ENCODE peak calls at places on chromosomes 12 and 14, in six cellular contexts. R is IMR-90, N is H9, O is neuronal stem cell, V is mesenchymal stem cell, H is H1. T is an unnamed sample.
A peak's percentile ranks its signal among the peaks of the same experiment; 100 is the strongest.

GRCh38 chr12:14211829-14212455 is 153.5 kb upstream of the ATF7IP start:
- DNase-seq in R (no peak), N (no peak), O (peak; percentile 21), V (no peak), H (no peak), T (no peak)

GRCh38 chr12:122836027-122836921 is 1.0 kb downstream of the HIP1R start:
- DNase-seq in R (peak; percentile 16), N (peak; percentile 39), O (no peak), V (peak; percentile 72), H (no peak), T (peak; percentile 37)

GRCh38 chr14:91228112-91229004 is 16.1 kb downstream of the GPR68 start:
- DNase-seq in R (peak; percentile 84), N (peak; percentile 80), O (no peak), V (peak; percentile 59), H (no peak), T (no peak)

GRCh38 chr14:87286191-87286590 is 706.8 kb downstream of the GALC start:
- DNase-seq in R (no peak), N (no peak), O (no peak), V (no peak), H (no peak), T (peak; percentile 6)

GRCh38 chr14:105096206-105096875 is 31.1 kb upstream of the GPR132 start:
- DNase-seq in R (no peak), N (no peak), O (no peak), V (no peak), H (no peak), T (no peak)

GRCh38 chr12:59252731-59253130 is 332.4 kb upstream of the LRIG3 start:
- DNase-seq in R (no peak), N (no peak), O (no peak), V (no peak), H (no peak), T (no peak)

GRCh38 chr12:6226002-6226700 is 26.0 kb downstream of the CD9 start:
- DNase-seq in R (peak; percentile 66), N (no peak), O (no peak), V (no peak), H (no peak), T (no peak)

GRCh38 chr14:101538865-101539264 is 22.4 kb upstream of the DIO3 start:
- DNase-seq in R (no peak), N (no peak), O (no peak), V (no peak), H (no peak), T (no peak)

GRCh38 chr12:71216725-71217579 is 59.2 kb upstream of the TSPAN8 start:
- DNase-seq in R (peak; percentile 0), N (peak; percentile 47), O (peak; percentile 5), V (peak; percentile 8), H (no peak), T (peak; percentile 69)

DNA sequence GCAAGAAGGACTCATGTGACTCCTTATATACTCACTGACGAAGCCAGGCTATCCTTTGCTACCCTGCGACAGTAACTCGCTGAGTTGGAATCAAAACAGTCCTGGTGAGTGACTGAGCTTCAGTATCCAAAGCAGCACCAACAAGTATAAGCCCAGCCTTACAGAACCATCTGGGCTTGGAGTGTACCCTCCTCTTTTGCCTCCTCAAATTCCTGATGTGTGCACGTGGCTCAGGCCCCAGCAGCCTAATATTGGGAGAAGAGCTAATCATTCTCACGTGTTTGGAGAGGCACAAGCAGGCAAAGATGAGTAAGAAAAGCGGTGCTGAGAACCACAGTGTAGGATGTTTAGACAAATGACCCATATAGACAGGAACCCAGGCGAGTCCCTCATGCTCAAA is 34.4 kb downstream of the PPTC7 start:
- DNase-seq in R (peak; percentile 79), N (no peak), O (no peak), V (peak; percentile 86), H (no peak), T (no peak)
- H3K14ac ChIP-seq in R (peak overlapping the region; percentile 30), N (no peak overlapping the region), O (no peak overlapping the region), V (no peak overlapping the region), H (no peak overlapping the region), T (no peak overlapping the region)

GRCh38 chr12:102722147-102722546 is 194.9 kb downstream of the PAH start:
- DNase-seq in R (no peak), N (no peak), O (no peak), V (no peak), H (no peak), T (no peak)
- H3K14ac ChIP-seq in R (no peak overlapping the region), N (no peak overlapping the region), O (no peak overlapping the region), V (no peak overlapping the region), H (no peak overlapping the region), T (no peak overlapping the region)

GRCh38 chr12:113855998-113856397 is 110.1 kb downstream of the RBM19 start:
- DNase-seq in R (no peak), N (no peak), O (no peak), V (no peak), H (no peak), T (no peak)
- H3K14ac ChIP-seq in R (no peak overlapping the region), N (no peak overlapping the region), O (no peak overlapping the region), V (no peak overlapping the region), H (no peak overlapping the region), T (no peak overlapping the region)

GRCh38 chr12:22866406-22866805 is 241.4 kb downstream of the ETNK1 start:
- DNase-seq in R (peak; percentile 12), N (no peak), O (no peak), V (no peak), H (no peak), T (no peak)

GRCh38 chr12:22860926-22861325 is 236.0 kb downstream of the ETNK1 start:
- DNase-seq in R (no peak), N (no peak), O (no peak), V (no peak), H (no peak), T (no peak)

GRCh38 chr12:22865822-22866221 is 240.9 kb downstream of the ETNK1 start:
- DNase-seq in R (no peak), N (no peak), O (no peak), V (no peak), H (no peak), T (no peak)
- H3K14ac ChIP-seq in R (no peak overlapping the region), N (no peak overlapping the region), O (no peak overlapping the region), V (no peak overlapping the region), H (no peak overlapping the region), T (no peak overlapping the region)

GRCh38 chr12:41362511-41362910 is 174.4 kb downstream of the PDZRN4 start:
- DNase-seq in R (no peak), N (no peak), O (no peak), V (no peak), H (no peak), T (no peak)
- H3K14ac ChIP-seq in R (no peak overlapping the region), N (no peak overlapping the region), O (no peak overlapping the region), V (no peak overlapping the region), H (no peak overlapping the region), T (no peak overlapping the region)

DNA sequence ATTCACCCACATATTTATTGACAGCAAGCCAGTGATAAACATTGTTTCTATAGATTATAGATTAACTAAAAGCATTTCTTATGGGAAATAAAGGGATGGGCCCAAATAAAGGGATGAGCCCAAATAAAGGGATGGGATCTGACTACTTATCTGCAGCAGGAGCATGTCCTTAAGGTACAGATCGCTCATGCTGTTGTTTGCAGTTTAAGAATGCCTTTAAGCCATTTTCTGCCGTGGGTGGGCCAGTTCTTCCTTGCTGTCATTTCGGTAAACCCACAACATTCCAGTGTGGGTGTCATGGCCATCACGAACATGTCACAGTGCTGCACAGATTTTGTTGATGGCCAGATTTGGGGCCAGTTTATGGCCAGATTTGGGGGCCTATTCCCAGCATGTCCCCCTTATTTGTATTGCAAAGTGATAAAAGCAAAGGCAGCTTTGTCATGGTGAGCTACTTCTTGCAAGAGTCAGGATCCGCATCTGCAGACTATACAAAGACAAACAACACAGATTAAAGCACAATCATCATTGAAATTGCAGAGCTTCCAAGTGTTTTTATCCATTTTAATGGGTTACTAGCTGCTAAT is 700.7 kb downstream of the LRFN5 start:
- DNase-seq in R (no peak), N (no peak), O (no peak), V (no peak), H (no peak), T (no peak)
- H3K14ac ChIP-seq in R (no peak overlapping the region), N (no peak overlapping the region), O (no peak overlapping the region), V (no peak overlapping the region), H (no peak overlapping the region), T (no peak overlapping the region)

GRCh38 chr14:37197421-37198272 is at the start of gene MIPOL1:
- DNase-seq in R (peak; percentile 90), N (peak; percentile 65), O (peak; percentile 61), V (peak; percentile 91), H (peak; percentile 25), T (no peak)
- H3K14ac ChIP-seq in R (peak within 1 kb of the TSS; percentile 97), N (peak within 1 kb of the TSS; percentile 62), O (no peak within 1 kb of the TSS), V (no peak within 1 kb of the TSS), H (no peak within 1 kb of the TSS), T (peak within 1 kb of the TSS; percentile 71)

GRCh38 chr14:78848234-78848820 is 678.2 kb downstream of the NRXN3 start:
- DNase-seq in R (peak; percentile 31), N (peak; percentile 68), O (peak; percentile 58), V (peak; percentile 33), H (no peak), T (peak; percentile 78)
- H3K14ac ChIP-seq in R (no peak overlapping the region), N (no peak overlapping the region), O (no peak overlapping the region), V (no peak overlapping the region), H (no peak overlapping the region), T (no peak overlapping the region)

GRCh38 chr14:50980451-50980850 is 36.2 kb upstream of the PYGL start:
- DNase-seq in R (no peak), N (no peak), O (no peak), V (no peak), H (no peak), T (no peak)
- H3K14ac ChIP-seq in R (no peak overlapping the region), N (no peak overlapping the region), O (no peak overlapping the region), V (no peak overlapping the region), H (no peak overlapping the region), T (no peak overlapping the region)

T was measured in trophoblast cell.